ENCODE peak calls at places on chromosomes 11 and 22, in ten cellular contexts. K, Q, Y, O, H, U, B, T, P and C are unnamed samples.

GRCh38 chr11:77082838-77083552 is 16.2 kb downstream of the CAPN5 start:
- DNase-seq in O (peak), U (peak), Y (peak), B (peak), Q (peak), K (no peak), T (no peak), P (no peak), H (no peak), C (peak)

GRCh38 chr11:62621027-62621566 is 689 bp downstream of the B3GAT3 start:
- DNase-seq in O (no peak), Y (no peak), B (no peak), Q (no peak), U (no peak), T (no peak), P (no peak), H (no peak), K (no peak), C (no peak)

GRCh38 chr11:97968071-97968470 is 1052.7 kb upstream of the CNTN5 start:
- DNase-seq in O (no peak), H (no peak), Q (no peak), Y (no peak), B (no peak), P (no peak), T (no peak), U (no peak), K (no peak), C (no peak)

GRCh38 chr11:57761301-57762234 is at the start of gene CTNND1:
- DNase-seq in B (peak), T (peak), Q (peak), O (peak), U (no peak), K (peak), P (peak), H (peak), Y (peak), C (peak)

GRCh38 chr11:94794287-94795168 is 26.4 kb downstream of the AMOTL1 start:
- DNase-seq in K (peak), Q (peak), H (peak), P (peak), O (peak), U (no peak), T (no peak), B (peak), Y (peak), C (peak)

GRCh38 chr11:126607374-126607773 is 251.9 kb downstream of the ST3GAL4 start:
- DNase-seq in P (peak), O (peak), T (peak), U (no peak), K (peak), B (no peak), Y (peak), Q (peak), H (peak), C (peak)

GRCh38 chr22:49027122-49027670 is 800.5 kb downstream of the BRD1 start:
- DNase-seq in Y (no peak), T (no peak), O (no peak), Q (no peak), H (no peak), U (no peak), P (no peak), B (no peak), K (no peak), C (no peak)

GRCh38 chr11:30487200-30487898 is 98.8 kb downstream of the MPPED2 start:
- DNase-seq in B (peak), P (no peak), U (no peak), H (no peak), K (no peak), O (peak), Y (no peak), T (no peak), Q (no peak), C (no peak)

GRCh38 chr11:46248270-46249102 is 29.0 kb upstream of the CREB3L1 start:
- DNase-seq in H (no peak), Q (no peak), K (peak), U (no peak), P (peak), B (no peak), O (peak), T (no peak), Y (peak), C (peak)

GRCh38 chr11:118912742-118913410 is 12.8 kb downstream of the BCL9L start:
- DNase-seq in Q (no peak), H (no peak), K (no peak), P (peak), U (peak), T (peak), O (no peak), B (no peak), Y (no peak), C (peak)

GRCh38 chr22:17982572-17983141 is 41.7 kb downstream of the MICAL3 start:
- DNase-seq in U (no peak), H (no peak), K (no peak), Y (no peak), P (no peak), O (no peak), Q (no peak), T (no peak), B (no peak), C (no peak)

GRCh38 chr11:656866-657265 is 19.8 kb downstream of the DRD4 start:
- DNase-seq in Q (no peak), U (no peak), O (no peak), Y (no peak), P (no peak), K (no peak), B (no peak), T (no peak), H (no peak), C (no peak)

GRCh38 chr11:10355257-10355661 is 50.4 kb downstream of the ADM start:
- DNase-seq in O (peak), T (no peak), U (no peak), B (no peak), H (no peak), P (peak), Y (peak), K (no peak), Q (no peak), C (peak)

GRCh38 chr22:48474881-48475280 is 1352.8 kb downstream of the BRD1 start:
- DNase-seq in B (no peak), Q (no peak), H (no peak), O (no peak), U (no peak), K (no peak), T (no peak), Y (no peak), P (no peak), C (no peak)

GRCh38 chr11:58968251-58968711 is 29.0 kb downstream of the GLYATL1 start:
- DNase-seq in K (no peak), Q (no peak), H (no peak), Y (no peak), P (peak), O (no peak), U (no peak), T (peak), B (no peak), C (no peak)

GRCh38 chr11:69510471-69511357 is 29.3 kb downstream of the LINC01488 start:
- DNase-seq in O (peak), T (no peak), P (peak), B (peak), Q (no peak), U (peak), H (no peak), K (peak), Y (peak), C (peak)

GRCh38 chr11:45652781-45653180 is 12.6 kb downstream of the CHST1 start:
- DNase-seq in B (no peak), U (no peak), P (peak), K (peak), Q (no peak), H (no peak), T (peak), Y (no peak), O (peak), C (peak)

GRCh38 chr11:85170184-85170583 is 457.0 kb downstream of the DLG2 start:
- DNase-seq in H (no peak), Q (no peak), O (peak), U (no peak), Y (peak), P (peak), T (no peak), B (no peak), K (no peak), C (no peak)

GRCh38 chr11:79237676-79238075 is 203.2 kb downstream of the TENM4 start:
- DNase-seq in U (no peak), T (no peak), O (peak), P (peak), H (peak), B (no peak), Q (no peak), Y (peak), K (peak), C (peak)

GRCh38 chr22:45686004-45686403 is 14.4 kb downstream of the ATXN10 start:
- DNase-seq in U (no peak), Q (no peak), T (no peak), Y (peak), O (peak), K (no peak), P (peak), B (no peak), H (no peak), C (peak)

GRCh38 chr11:119377112-119377901 is 4.2 kb downstream of the USP2 start:
- DNase-seq in K (no peak), B (no peak), T (no peak), Y (no peak), O (no peak), Q (no peak), P (no peak), U (no peak), H (no peak), C (no peak)

GRCh38 chr11:73249858-73250773 is 22.0 kb upstream of the P2RY6 start:
- DNase-seq in Y (no peak), T (no peak), P (peak), K (no peak), O (no peak), B (no peak), H (no peak), Q (no peak), U (no peak), C (no peak)

GRCh38 chr11:44542372-44542771 is 23.1 kb upstream of the CD82 start:
- DNase-seq in Y (no peak), Q (no peak), O (no peak), P (no peak), K (no peak), U (no peak), H (no peak), T (no peak), B (no peak), C (no peak)

GRCh38 chr11:73194593-73194992 is 23.5 kb upstream of the P2RY2 start:
- DNase-seq in B (peak), T (peak), P (no peak), O (no peak), K (no peak), U (no peak), Y (no peak), Q (no peak), H (no peak), C (no peak)

GRCh38 chr22:46569848-46570695 is 32.7 kb upstream of the CELSR1 start:
- DNase-seq in T (no peak), B (peak), H (no peak), U (peak), Q (peak), Y (no peak), K (no peak), O (no peak), P (no peak), C (no peak)

GRCh38 chr11:121131656-121132055 is 30.6 kb downstream of the TECTA start:
- DNase-seq in H (no peak), Y (no peak), B (no peak), Q (no peak), T (no peak), P (no peak), K (no peak), U (no peak), O (no peak), C (no peak)

GRCh38 chr11:114316980-114317675 is 20.9 kb downstream of the NNMT start:
- DNase-seq in Y (peak), P (no peak), B (no peak), T (no peak), H (no peak), K (no peak), Q (no peak), O (no peak), U (no peak), C (peak)

GRCh38 chr11:9753031-9753430 is 89.2 kb downstream of the SWAP70 start:
- DNase-seq in Y (peak), O (peak), P (peak), T (no peak), K (peak), B (no peak), H (no peak), Q (no peak), U (no peak), C (peak)

GRCh38 chr11:97502201-97502600 is 1112.4 kb downstream of the JRKL start:
- DNase-seq in B (no peak), T (no peak), P (no peak), H (no peak), Q (no peak), K (no peak), U (no peak), Y (no peak), O (no peak), C (peak)

GRCh38 chr11:109940816-109941215 is 152.4 kb upstream of the ZC3H12C start:
- DNase-seq in P (no peak), Q (no peak), T (no peak), Y (peak), H (no peak), B (no peak), K (peak), O (peak), U (no peak), C (peak)

GRCh38 chr22:37581534-37581933 is 1.6 kb upstream of the LGALS2 start:
- DNase-seq in T (peak), B (peak), Y (no peak), Q (peak), K (no peak), O (no peak), P (no peak), U (no peak), H (no peak), C (no peak)

GRCh38 chr11:64744544-64745218 is 739 bp upstream of the RASGRP2 start:
- DNase-seq in H (peak), U (peak), B (no peak), K (no peak), P (peak), O (no peak), Q (no peak), T (no peak), Y (no peak), C (no peak)
- H3K4me3 ChIP-seq in H (peak), U (peak), B (peak), K (peak), P (peak), O (peak), Q (peak), T (peak), Y (peak), C (peak)

DNA sequence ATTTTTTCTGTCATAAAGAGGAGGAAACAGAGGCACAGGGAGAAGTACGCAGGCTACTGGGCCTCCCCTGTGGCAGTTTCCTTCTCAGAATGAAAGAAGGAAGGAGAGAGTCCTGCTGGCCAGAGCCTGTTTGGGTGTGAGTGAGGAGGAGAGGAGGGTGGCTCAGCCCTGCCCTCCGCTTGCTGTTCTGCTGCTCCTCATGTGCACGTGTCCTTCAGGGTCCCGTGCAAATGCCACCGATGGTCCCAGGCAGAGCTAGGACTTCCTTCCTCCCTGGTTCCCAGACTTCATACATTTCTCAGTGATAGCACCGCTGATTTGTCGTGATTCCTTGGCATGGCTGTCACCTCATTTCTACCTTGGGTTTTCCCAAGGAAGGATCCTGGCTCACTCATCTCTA is 88.7 kb downstream of the PKNOX2 start:
- DNase-seq in P (no peak), K (no peak), Y (no peak), Q (no peak), O (no peak), U (no peak), T (no peak), H (no peak), B (no peak), C (no peak)
- H3K4me3 ChIP-seq in P (no peak), K (no peak), Y (no peak), Q (no peak), O (no peak), U (no peak), T (no peak), H (no peak), B (no peak), C (no peak)

GRCh38 chr11:122307480-122308085 is 191.6 kb upstream of the BLID start:
- DNase-seq in T (no peak), P (no peak), H (no peak), Q (no peak), K (no peak), O (no peak), B (no peak), U (no peak), Y (no peak), C (no peak)

GRCh38 chr11:122308286-122308685 is 192.3 kb upstream of the BLID start:
- DNase-seq in Y (no peak), T (no peak), K (no peak), U (no peak), H (no peak), B (no peak), Q (no peak), O (no peak), P (no peak), C (no peak)

GRCh38 chr11:122310701-122311100 is 194.7 kb upstream of the BLID start:
- DNase-seq in T (no peak), O (no peak), K (no peak), Y (no peak), U (no peak), P (no peak), Q (no peak), H (no peak), B (no peak), C (no peak)

GRCh38 chr11:122306776-122307479 is 190.9 kb upstream of the BLID start:
- DNase-seq in U (no peak), T (no peak), H (no peak), B (no peak), K (no peak), P (peak), Y (no peak), Q (no peak), O (peak), C (no peak)

GRCh38 chr11:122309262-122309925 is 193.4 kb upstream of the BLID start:
- DNase-seq in Y (no peak), T (no peak), H (peak), P (no peak), O (no peak), U (no peak), B (no peak), Q (no peak), K (no peak), C (no peak)
- H3K4me3 ChIP-seq in Y (no peak), T (no peak), H (no peak), P (no peak), O (no peak), U (no peak), B (no peak), Q (no peak), K (no peak), C (no peak)

GRCh38 chr11:134746609-134747008 is 334.6 kb upstream of the B3GAT1 start:
- DNase-seq in Q (no peak), T (no peak), U (no peak), K (no peak), H (no peak), B (no peak), Y (no peak), O (no peak), P (no peak), C (no peak)

GRCh38 chr11:134750619-134751018 is 338.6 kb upstream of the B3GAT1 start:
- DNase-seq in U (no peak), K (no peak), T (no peak), Y (no peak), Q (no peak), P (no peak), O (no peak), B (no peak), H (no peak), C (no peak)

GRCh38 chr11:134751161-134751560 is 339.1 kb upstream of the B3GAT1 start:
- DNase-seq in P (no peak), H (no peak), U (no peak), Y (no peak), O (no peak), Q (no peak), K (no peak), B (no peak), T (no peak), C (no peak)

GRCh38 chr11:134751825-134752224 is 339.8 kb upstream of the B3GAT1 start:
- DNase-seq in Q (no peak), P (no peak), T (no peak), B (no peak), H (no peak), K (no peak), U (no peak), Y (no peak), O (no peak), C (no peak)

DNA sequence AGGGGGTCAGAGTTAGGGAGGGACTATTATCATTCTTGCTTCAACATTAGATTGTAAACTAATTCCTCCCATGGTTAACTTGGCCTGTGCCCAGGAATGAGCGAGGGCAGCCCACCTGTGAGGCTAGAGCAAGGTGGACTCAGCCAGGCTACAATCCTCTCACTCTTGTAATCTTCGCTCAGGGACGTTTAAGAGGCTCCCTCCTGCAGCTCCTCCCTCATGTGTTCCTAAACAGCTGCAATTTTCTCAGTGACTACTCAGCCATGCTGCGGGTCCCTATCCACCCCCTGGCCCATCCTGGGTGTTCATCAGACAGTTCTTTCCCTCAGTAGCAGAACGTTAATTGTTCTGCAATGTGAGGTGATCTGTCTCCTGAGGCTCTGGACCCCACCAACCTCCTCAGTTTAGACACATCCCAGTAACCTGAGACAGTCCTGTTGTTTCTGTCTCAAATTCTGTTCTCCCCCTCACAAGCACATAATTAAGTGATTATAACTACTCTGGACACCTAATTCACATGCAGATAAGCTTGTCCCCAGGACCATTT is 337.1 kb upstream of the B3GAT1 start:
- DNase-seq in Q (no peak), T (no peak), H (no peak), Y (no peak), P (no peak), B (no peak), O (no peak), U (no peak), K (no peak), C (no peak)
- H3K4me3 ChIP-seq in Q (no peak), T (no peak), H (no peak), Y (no peak), P (no peak), B (no peak), O (no peak), U (no peak), K (no peak), C (no peak)

DNA sequence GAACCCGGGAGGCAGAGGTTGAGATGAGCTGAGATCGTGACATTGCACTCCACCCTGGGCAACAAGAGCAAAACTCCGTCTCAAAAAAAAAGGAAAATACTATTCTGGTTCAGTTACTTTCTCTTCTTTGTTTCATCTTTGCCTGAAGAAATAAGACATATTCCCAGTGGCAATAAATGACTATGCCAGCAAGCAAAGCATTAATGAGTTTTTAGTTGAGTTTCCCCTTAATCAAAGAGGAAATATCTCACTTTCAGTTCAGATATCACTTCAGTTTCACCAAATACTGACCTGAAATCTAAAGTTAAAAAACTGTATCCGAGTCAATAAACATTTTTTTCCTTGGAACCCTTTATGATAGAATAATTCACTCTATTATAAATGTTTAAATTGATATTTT is 10.3 kb downstream of the PISD start:
- DNase-seq in K (no peak), U (no peak), Y (no peak), T (no peak), P (no peak), H (no peak), B (no peak), Q (no peak), O (no peak), C (no peak)
- H3K4me3 ChIP-seq in K (no peak), U (no peak), Y (no peak), T (no peak), P (no peak), H (no peak), B (no peak), Q (no peak), O (no peak), C (no peak)

GRCh38 chr22:50262973-50263617 is 1.6 kb upstream of the MAPK12 start:
- DNase-seq in Y (no peak), B (no peak), Q (no peak), P (no peak), U (no peak), O (no peak), K (no peak), H (no peak), T (no peak), C (no peak)

GRCh38 chr22:50260801-50261614 is 475 bp downstream of the MAPK12 start:
- DNase-seq in Q (no peak), O (peak), P (peak), H (peak), T (no peak), Y (peak), U (no peak), B (no peak), K (no peak), C (peak)

GRCh38 chr22:50262460-50262911 is 1.0 kb upstream of the MAPK12 start:
- DNase-seq in H (no peak), Q (no peak), K (no peak), O (no peak), P (peak), Y (no peak), B (no peak), T (no peak), U (no peak), C (no peak)

GRCh38 chr22:50260434-50260800 is 1.1 kb downstream of the MAPK12 start:
- DNase-seq in P (peak), K (no peak), H (no peak), T (no peak), U (no peak), Q (no peak), Y (no peak), B (no peak), O (no peak), C (no peak)

GRCh38 chr22:50261615-50262459 is at the start of gene MAPK12:
- DNase-seq in Y (peak), T (no peak), U (no peak), P (peak), H (peak), O (no peak), B (no peak), K (no peak), Q (no peak), C (no peak)
- H3K4me3 ChIP-seq in Y (peak), T (peak), U (no peak), P (peak), H (peak), O (peak), B (peak), K (peak), Q (peak), C (peak)